ENCODE peak calls at places on chromosomes 6 and 20, in ten cellular contexts. O is cardiac muscle cell; J is CD4-positive, CD25-positive, alpha-beta regulatory T cell; E is heart left ventricle; F is pancreas; Q is fibroblast of lung; C is OCI-LY7; B is Peyer's patch; V is naive thymus-derived CD4-positive, alpha-beta T cell; W is neural progenitor cell. S is an unnamed sample.
A peak's percentile ranks its signal among the peaks of the same experiment; 100 is the strongest.

GRCh38 chr6:137731960-137732616 is 135.0 kb upstream of the TNFAIP3 start:
- DNase-seq in O (no peak), J (no peak), E (no peak), F (no peak), Q (peak; percentile 76), C (no peak), B (no peak), V (no peak), W (no peak), S (no peak)

GRCh38 chr6:33374359-33374910 is 17.2 kb upstream of the KIFC1 start:
- DNase-seq in O (no peak), J (no peak), E (no peak), F (no peak), Q (no peak), C (no peak), B (no peak), V (no peak), W (no peak), S (no peak)

GRCh38 chr6:81606965-81607381 is 145.5 kb downstream of the TENT5A start:
- DNase-seq in O (no peak), J (no peak), E (no peak), F (no peak), Q (peak; percentile 69), C (no peak), B (no peak), V (no peak), W (no peak), S (no peak)

GRCh38 chr6:124961784-124962611 is at the start of gene RNF217:
- DNase-seq in O (peak; percentile 81), J (no peak), E (peak; percentile 73), F (peak; percentile 59), Q (peak; percentile 77), C (no peak), B (no peak), V (peak; percentile 16), W (peak; percentile 74), S (peak; percentile 88)

GRCh38 chr20:23049201-23049932 is at the start of gene THBD:
- DNase-seq in O (peak; percentile 46), J (no peak), E (peak; percentile 92), F (peak; percentile 13), Q (peak; percentile 60), C (no peak), B (no peak), V (no peak), W (peak; percentile 64), S (peak; percentile 94)

GRCh38 chr6:14798594-14798982 is 447.3 kb upstream of the JARID2 start:
- DNase-seq in O (no peak), J (no peak), E (no peak), F (no peak), Q (no peak), C (no peak), B (no peak), V (no peak), W (no peak), S (no peak)

GRCh38 chr6:36301781-36302180 is 31.9 kb downstream of the PNPLA1 start:
- DNase-seq in O (no peak), J (no peak), E (no peak), F (no peak), Q (no peak), C (no peak), B (no peak), V (no peak), W (no peak), S (no peak)

GRCh38 chr6:90199900-90200299 is 96.7 kb downstream of the BACH2 start:
- DNase-seq in O (no peak), J (no peak), E (no peak), F (no peak), Q (peak; percentile 73), C (no peak), B (no peak), V (no peak), W (no peak), S (no peak)

GRCh38 chr6:52063584-52064400 is 23.6 kb downstream of the PKHD1 start:
- DNase-seq in O (peak; percentile 55), J (peak; percentile 81), E (no peak), F (peak; percentile 36), Q (peak; percentile 4), C (peak; percentile 81), B (peak; percentile 52), V (no peak), W (peak; percentile 67), S (no peak)

GRCh38 chr6:30857537-30857936 is 26.8 kb upstream of the DDR1 start:
- DNase-seq in O (no peak), J (no peak), E (no peak), F (no peak), Q (no peak), C (no peak), B (no peak), V (no peak), W (no peak), S (no peak)

GRCh38 chr6:2651536-2651935 is 99.2 kb downstream of the MYLK4 start:
- DNase-seq in O (no peak), J (no peak), E (no peak), F (no peak), Q (no peak), C (no peak), B (no peak), V (no peak), W (no peak), S (no peak)

GRCh38 chr6:143271024-143271423 is 179.5 kb downstream of the ADAT2 start:
- DNase-seq in O (peak; percentile 45), J (no peak), E (peak; percentile 53), F (no peak), Q (peak; percentile 87), C (no peak), B (no peak), V (no peak), W (no peak), S (no peak)

GRCh38 chr6:81896561-81896960 is 144.1 kb upstream of the TENT5A start:
- DNase-seq in O (no peak), J (no peak), E (no peak), F (no peak), Q (no peak), C (no peak), B (no peak), V (no peak), W (no peak), S (no peak)

GRCh38 chr20:10662661-10663458 is 10.9 kb downstream of the JAG1 start:
- DNase-seq in O (no peak), J (no peak), E (no peak), F (no peak), Q (no peak), C (no peak), B (no peak), V (no peak), W (no peak), S (no peak)

GRCh38 chr20:45372646-45373352 is 5.3 kb downstream of the TP53TG5 start:
- DNase-seq in O (no peak), J (no peak), E (peak; percentile 64), F (no peak), Q (no peak), C (no peak), B (no peak), V (no peak), W (peak; percentile 51), S (peak; percentile 90)
- H3K4me3 ChIP-seq in O (no peak overlapping the region), J (peak overlapping the region; percentile 85), E (peak overlapping the region; percentile 62), F (peak overlapping the region; percentile 48), Q (no peak overlapping the region), C (no peak overlapping the region), B (peak overlapping the region; percentile 45), V (peak overlapping the region; percentile 74), W (no peak overlapping the region), S (peak overlapping the region; percentile 46)

DNA sequence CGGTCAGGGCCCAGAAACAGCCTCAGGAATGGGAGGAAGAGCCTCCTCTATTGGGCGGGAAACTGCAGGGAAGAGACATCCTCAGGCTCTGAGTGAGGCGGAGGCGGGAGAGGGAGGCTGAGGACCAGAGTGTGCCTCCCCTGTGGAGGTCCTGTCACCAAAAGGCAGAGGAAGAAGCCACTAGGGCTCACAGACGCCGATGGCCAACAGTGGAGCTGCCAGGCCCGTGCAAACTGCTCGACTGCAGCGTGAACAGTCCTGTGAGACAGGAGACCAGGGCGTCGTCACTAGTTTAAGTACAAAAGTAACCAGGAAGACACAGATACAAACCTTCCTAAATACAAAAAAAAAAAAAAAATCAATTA is 82.7 kb downstream of the TAF4 start:
- DNase-seq in O (no peak), J (no peak), E (no peak), F (no peak), Q (no peak), C (no peak), B (no peak), V (no peak), W (no peak), S (no peak)
- H3K36me3 ChIP-seq in O (no peaks in the 10 kb centered on the region), J (peaks cover 23% of the 10 kb centered on the region), E (peaks cover 1% of the 10 kb centered on the region), F (no peaks in the 10 kb centered on the region), Q (peaks cover 4% of the 10 kb centered on the region), C (peaks cover 40% of the 10 kb centered on the region), B (no peaks in the 10 kb centered on the region), V (no peaks in the 10 kb centered on the region), W (no peaks in the 10 kb centered on the region), S (no peaks in the 10 kb centered on the region)

GRCh38 chr6:134962421-134962820 is 12.5 kb upstream of the ALDH8A1 start:
- DNase-seq in O (no peak), J (no peak), E (no peak), F (no peak), Q (no peak), C (no peak), B (no peak), V (no peak), W (no peak), S (no peak)
- H3K27ac ChIP-seq in O (no peak overlapping the region), J (no peak overlapping the region), E (no peak overlapping the region), F (no peak overlapping the region), Q (no peak overlapping the region), C (no peak overlapping the region), B (no peak overlapping the region), V (no peak overlapping the region), W (no peak overlapping the region), S (no peak overlapping the region)

GRCh38 chr6:40504274-40504673 is 82.9 kb downstream of the LRFN2 start:
- DNase-seq in O (no peak), J (no peak), E (no peak), F (no peak), Q (no peak), C (no peak), B (no peak), V (no peak), W (no peak), S (no peak)

GRCh38 chr6:40510442-40510841 is 76.7 kb downstream of the LRFN2 start:
- DNase-seq in O (no peak), J (no peak), E (no peak), F (no peak), Q (no peak), C (no peak), B (no peak), V (no peak), W (no peak), S (no peak)

GRCh38 chr6:40509716-40510260 is 77.4 kb downstream of the LRFN2 start:
- DNase-seq in O (no peak), J (no peak), E (no peak), F (no peak), Q (no peak), C (no peak), B (no peak), V (no peak), W (no peak), S (no peak)

GRCh38 chr6:40509163-40509562 is 78.0 kb downstream of the LRFN2 start:
- DNase-seq in O (no peak), J (no peak), E (no peak), F (no peak), Q (no peak), C (no peak), B (no peak), V (no peak), W (no peak), S (no peak)

DNA sequence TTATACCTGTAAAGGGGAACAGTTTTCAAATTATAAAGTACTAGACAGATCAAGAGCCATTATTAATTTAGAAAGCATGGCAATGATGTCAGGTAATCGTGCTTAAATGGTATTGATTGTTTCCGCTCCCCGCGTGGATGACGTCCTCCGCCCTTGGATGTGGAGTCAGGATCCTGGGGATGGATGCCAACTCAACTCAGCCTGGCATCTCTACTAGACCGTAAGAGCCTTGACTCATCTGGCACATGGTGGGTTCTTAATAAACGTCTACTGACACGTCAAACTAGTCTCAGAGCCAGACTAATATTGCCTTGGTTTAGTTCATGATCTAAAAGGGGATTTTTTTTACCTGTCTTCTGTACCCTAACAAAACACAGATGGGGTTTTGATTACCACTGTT is 80.2 kb downstream of the LRFN2 start:
- DNase-seq in O (no peak), J (no peak), E (no peak), F (no peak), Q (no peak), C (no peak), B (no peak), V (no peak), W (no peak), S (no peak)
- H3K4me3 ChIP-seq in O (no peak overlapping the region), J (no peak overlapping the region), E (no peak overlapping the region), F (no peak overlapping the region), Q (no peak overlapping the region), C (no peak overlapping the region), B (no peak overlapping the region), V (no peak overlapping the region), W (no peak overlapping the region), S (no peak overlapping the region)

S was measured in aorta.